ENCODE peak calls at places on chromosomes 3 and 15, in five cellular contexts. V, Z, H, R and G are unnamed samples.
A peak's percentile ranks its signal among the peaks of the same experiment; 100 is the strongest.

GRCh38 chr3:159080821-159081220 is 279.0 kb downstream of the MFSD1 start:
- DNase-seq in V (no peak), Z (no peak), H (no peak), R (no peak), G (no peak)

GRCh38 chr15:99981223-99981647 is 248.0 kb upstream of the LYSMD4 start:
- DNase-seq in V (no peak), Z (no peak), H (no peak), R (no peak), G (no peak)

GRCh38 chr15:89400121-89400996 is 65.7 kb upstream of the POLG start:
- DNase-seq in V (no peak), Z (no peak), H (no peak), R (no peak), G (no peak)

GRCh38 chr3:52456169-52456799 is 880 bp downstream of the NISCH start:
- DNase-seq in V (no peak), Z (no peak), H (peak; percentile 50), R (peak; percentile 21), G (no peak)

GRCh38 chr3:17431004-17431403 is 311.4 kb downstream of the TBC1D5 start:
- DNase-seq in V (no peak), Z (peak; percentile 42), H (no peak), R (peak; percentile 51), G (no peak)

GRCh38 chr15:98658831-98659699 is 10.7 kb downstream of the IGF1R start:
- DNase-seq in V (no peak), Z (peak; percentile 58), H (no peak), R (peak; percentile 39), G (no peak)

GRCh38 chr3:39148116-39149058 is 5.0 kb downstream of the CSRNP1 start:
- DNase-seq in V (no peak), Z (peak; percentile 89), H (no peak), R (peak; percentile 74), G (no peak)

GRCh38 chr15:52257734-52258062 is 37.9 kb downstream of the MYO5C start:
- DNase-seq in V (no peak), Z (no peak), H (peak; percentile 59), R (peak; percentile 26), G (no peak)

GRCh38 chr15:68608844-68609232 is 30.0 kb downstream of the CORO2B start:
- DNase-seq in V (no peak), Z (no peak), H (no peak), R (no peak), G (no peak)

GRCh38 chr15:26037369-26037768 is 174.2 kb upstream of the ATP10A start:
- DNase-seq in V (no peak), Z (no peak), H (no peak), R (no peak), G (no peak)

GRCh38 chr3:104549099-104549714 is 817.5 kb upstream of the ALCAM start:
- DNase-seq in V (no peak), Z (no peak), H (no peak), R (no peak), G (no peak)
- TF ChIP-seq CTCF in V (no peak), Z (no peak), H (no peak), R (no peak), G (no peak)

DNA sequence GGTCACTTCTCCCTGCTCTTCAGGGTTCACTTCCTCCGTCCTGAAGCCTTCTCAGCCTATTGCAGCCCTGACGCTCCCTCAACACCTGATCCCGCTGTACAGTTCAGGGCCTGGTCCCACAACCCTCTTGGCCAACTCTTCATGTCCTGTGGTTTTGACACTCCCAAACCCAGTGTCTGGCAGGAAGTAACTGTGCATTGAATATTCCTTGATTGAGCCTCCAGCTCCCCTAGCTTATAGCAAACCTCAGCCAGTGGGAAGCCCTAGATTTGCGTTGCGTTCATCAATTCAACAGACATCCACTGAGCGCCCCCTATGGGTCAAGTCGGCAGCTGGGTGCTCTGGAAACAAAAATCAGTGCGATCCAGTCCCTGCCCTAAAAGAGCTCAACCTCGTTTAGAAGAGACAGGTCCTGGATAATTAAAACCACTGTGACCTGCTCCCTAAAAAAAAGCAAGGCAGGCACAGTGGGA is 13.5 kb downstream of the UBAP1L start:
- DNase-seq in V (no peak), Z (peak; percentile 72), H (peak; percentile 47), R (peak; percentile 45), G (no peak)
- TF ChIP-seq CTCF in V (peak; percentile 78), Z (peak; percentile 91), H (peak; percentile 82), R (peak; percentile 91), G (peak; percentile 84)

GRCh38 chr3:4977001-4977888 is 2.0 kb upstream of the BHLHE40 start:
- DNase-seq in V (no peak), Z (peak; percentile 97), H (no peak), R (peak; percentile 92), G (no peak)
- TF ChIP-seq CTCF in V (peak; percentile 28), Z (no peak), H (no peak), R (peak; percentile 27), G (no peak)

DNA sequence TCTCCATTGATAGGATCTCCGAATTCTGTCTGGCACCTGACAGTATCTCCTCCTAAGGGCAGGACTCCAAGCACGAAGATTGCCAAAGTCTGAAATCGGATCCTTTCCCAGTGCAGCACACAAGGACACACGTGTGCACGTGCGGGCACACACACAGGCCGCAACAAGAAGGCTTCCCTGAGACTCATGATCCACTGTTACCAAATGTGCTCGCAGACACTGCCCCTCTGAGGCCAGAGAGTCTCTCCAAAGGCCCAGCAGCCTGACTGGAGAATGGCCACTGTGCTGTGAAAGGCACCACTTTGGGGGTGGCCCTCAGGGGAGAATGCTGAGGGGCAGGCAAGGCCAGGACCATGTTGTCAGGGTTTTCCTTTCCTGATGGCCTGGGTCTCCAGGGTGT is 112.0 kb upstream of the ETV5 start:
- DNase-seq in V (no peak), Z (peak; percentile 9), H (no peak), R (no peak), G (no peak)
- TF ChIP-seq CTCF in V (no peak), Z (no peak), H (peak; percentile 9), R (peak; percentile 15), G (no peak)